ENCODE peak calls at places on chromosome 7, in ten cellular contexts. V is fibroblast of the aortic adventitia, Y is foreskin fibroblast, S is stomach, W is GM12865, R is heart left ventricle, D is tibial nerve, T is epithelial cell of proximal tubule, O is mesothelial cell of epicardium, I is hepatocyte. E is an unnamed sample.

GRCh38 chr7:104790440-104790839 is 223.6 kb upstream of the KMT2E start:
- DNase-seq in V (no peak), Y (peak; percentile 36), S (no peak), W (no peak), R (no peak), D (no peak), T (no peak), O (no peak), I (no peak), E (no peak)

GRCh38 chr7:129041142-129041928 is 13.6 kb downstream of the TNPO3 start:
- DNase-seq in V (no peak), Y (no peak), S (no peak), W (peak; percentile 17), R (no peak), D (no peak), T (no peak), O (no peak), I (no peak), E (no peak)

GRCh38 chr7:73973091-73973490 is 54.9 kb upstream of the ELN start:
- DNase-seq in V (no peak), Y (no peak), S (peak; percentile 27), W (no peak), R (no peak), D (no peak), T (no peak), O (no peak), I (no peak), E (no peak)

GRCh38 chr7:158849553-158850389 is 6.6 kb upstream of the DYNC2I1 start:
- DNase-seq in V (no peak), Y (no peak), S (peak; percentile 69), W (no peak), R (no peak), D (no peak), T (no peak), O (no peak), I (peak; percentile 31), E (no peak)

GRCh38 chr7:148982596-148983219 is 45.6 kb downstream of the PDIA4 start:
- DNase-seq in V (peak; percentile 50), Y (peak; percentile 70), S (no peak), W (no peak), R (no peak), D (no peak), T (no peak), O (no peak), I (peak; percentile 32), E (no peak)

GRCh38 chr7:12719141-12719919 is 31.9 kb downstream of the ARL4A start:
- DNase-seq in V (peak; percentile 91), Y (peak; percentile 83), S (no peak), W (no peak), R (no peak), D (peak; percentile 27), T (no peak), O (no peak), I (no peak), E (no peak)

GRCh38 chr7:100171087-100171681 is 2.8 kb upstream of the GAL3ST4 start:
- DNase-seq in V (no peak), Y (peak; percentile 39), S (no peak), W (no peak), R (no peak), D (no peak), T (no peak), O (no peak), I (peak; percentile 53), E (peak; percentile 31)

GRCh38 chr7:98283127-98283886 is 1.8 kb downstream of the BRI3 start:
- DNase-seq in V (peak; percentile 74), Y (peak; percentile 85), S (peak; percentile 49), W (no peak), R (peak; percentile 55), D (peak; percentile 61), T (no peak), O (no peak), I (peak; percentile 46), E (no peak)

GRCh38 chr7:76072243-76073148 is 24.6 kb downstream of the MDH2 start:
- DNase-seq in V (no peak), Y (no peak), S (no peak), W (no peak), R (no peak), D (no peak), T (no peak), O (no peak), I (no peak), E (no peak)

GRCh38 chr7:37683263-37684120 is at the start of gene GPR141:
- DNase-seq in V (no peak), Y (no peak), S (no peak), W (peak; percentile 89), R (no peak), D (no peak), T (peak; percentile 55), O (no peak), I (peak; percentile 19), E (no peak)

GRCh38 chr7:27424749-27425148 is 182.1 kb downstream of the EVX1 start:
- DNase-seq in V (no peak), Y (no peak), S (no peak), W (peak; percentile 3), R (no peak), D (no peak), T (no peak), O (no peak), I (peak; percentile 20), E (no peak)

GRCh38 chr7:131654249-131654558 is 97.8 kb upstream of the PODXL start:
- DNase-seq in V (no peak), Y (no peak), S (no peak), W (no peak), R (no peak), D (no peak), T (no peak), O (no peak), I (no peak), E (no peak)

GRCh38 chr7:116180302-116180701 is 30.0 kb upstream of the TES start:
- DNase-seq in V (peak; percentile 77), Y (peak; percentile 73), S (no peak), W (peak; percentile 53), R (no peak), D (peak; percentile 25), T (no peak), O (no peak), I (peak; percentile 73), E (peak; percentile 20)

GRCh38 chr7:67777119-67777518 is 780.5 kb downstream of the TYW1 start:
- DNase-seq in V (no peak), Y (no peak), S (no peak), W (no peak), R (no peak), D (no peak), T (no peak), O (no peak), I (no peak), E (no peak)

GRCh38 chr7:106659963-106660861 is 746 bp downstream of the CCDC71L start:
- DNase-seq in V (peak; percentile 80), Y (peak; percentile 92), S (peak; percentile 79), W (peak; percentile 94), R (peak; percentile 73), D (peak; percentile 52), T (no peak), O (peak; percentile 41), I (peak; percentile 90), E (peak; percentile 85)

GRCh38 chr7:134941947-134942346 is 44.4 kb upstream of the AGBL3 start:
- DNase-seq in V (no peak), Y (no peak), S (peak; percentile 31), W (no peak), R (no peak), D (no peak), T (no peak), O (no peak), I (no peak), E (no peak)

GRCh38 chr7:23691320-23691719 is 11.3 kb downstream of the FAM221A start:
- DNase-seq in V (no peak), Y (no peak), S (no peak), W (no peak), R (no peak), D (no peak), T (no peak), O (no peak), I (no peak), E (no peak)

GRCh38 chr7:23700058-23700457 is 10.0 kb upstream of the STK31 start:
- DNase-seq in V (no peak), Y (peak; percentile 36), S (no peak), W (no peak), R (no peak), D (no peak), T (no peak), O (no peak), I (no peak), E (no peak)

GRCh38 chr7:23698822-23699221 is 11.2 kb upstream of the STK31 start:
- DNase-seq in V (no peak), Y (no peak), S (no peak), W (no peak), R (no peak), D (no peak), T (no peak), O (no peak), I (no peak), E (no peak)

GRCh38 chr7:23693224-23693623 is 13.2 kb downstream of the FAM221A start:
- DNase-seq in V (no peak), Y (no peak), S (no peak), W (no peak), R (no peak), D (no peak), T (no peak), O (no peak), I (no peak), E (no peak)

GRCh38 chr7:23696916-23697441 is 13.0 kb upstream of the STK31 start:
- DNase-seq in V (peak; percentile 51), Y (peak; percentile 69), S (peak; percentile 65), W (peak; percentile 74), R (peak; percentile 26), D (peak; percentile 30), T (no peak), O (peak; percentile 32), I (peak; percentile 63), E (peak; percentile 74)
- TF ChIP-seq CTCF in V (peak; percentile 63), Y (peak; percentile 60), S (peak; percentile 54), W (peak; percentile 75), R (peak; percentile 64), D (peak; percentile 46), T (peak; percentile 66), O (peak; percentile 57), I (peak; percentile 57), E (peak; percentile 82)

GRCh38 chr7:142301923-142302550 is 44.2 kb upstream of the PRSS58 start:
- DNase-seq in V (peak; percentile 16), Y (no peak), S (no peak), W (peak; percentile 21), R (no peak), D (no peak), T (no peak), O (no peak), I (no peak), E (no peak)
- TF ChIP-seq CTCF in V (peak; percentile 62), Y (peak; percentile 31), S (no peak), W (peak; percentile 54), R (peak; percentile 36), D (peak; percentile 25), T (peak; percentile 70), O (peak; percentile 30), I (peak; percentile 40), E (peak; percentile 57)

GRCh38 chr7:139913006-139913405 is 83.9 kb downstream of the TBXAS1 start:
- DNase-seq in V (peak; percentile 21), Y (peak; percentile 64), S (no peak), W (no peak), R (no peak), D (no peak), T (no peak), O (no peak), I (no peak), E (no peak)
- TF ChIP-seq CTCF in V (no peak), Y (no peak), S (no peak), W (no peak), R (no peak), D (no peak), T (no peak), O (no peak), I (no peak), E (no peak)

GRCh38 chr7:108972009-108972408 is 402.3 kb downstream of the DNAJB9 start:
- DNase-seq in V (peak; percentile 6), Y (no peak), S (peak; percentile 27), W (no peak), R (no peak), D (no peak), T (no peak), O (no peak), I (no peak), E (no peak)

GRCh38 chr7:108973075-108973474 is 403.4 kb downstream of the DNAJB9 start:
- DNase-seq in V (no peak), Y (no peak), S (no peak), W (no peak), R (no peak), D (no peak), T (no peak), O (no peak), I (peak; percentile 45), E (peak; percentile 11)
- TF ChIP-seq CTCF in V (no peak), Y (no peak), S (no peak), W (no peak), R (no peak), D (no peak), T (peak; percentile 39), O (no peak), I (peak; percentile 65), E (no peak)